ENCODE peak calls at places on chromosomes 12 and 14, in ten cellular contexts. X, I, H, T, O, R, M, Y, W and Z are unnamed samples.

GRCh38 chr14:78302841-78303240 is 132.7 kb downstream of the NRXN3 start:
- DNase-seq in X (no peak), I (no peak), H (no peak), T (no peak), O (no peak), R (no peak), M (no peak), Y (no peak), W (no peak), Z (no peak)

GRCh38 chr12:97753332-97753731 is 290.7 kb downstream of the RMST start:
- DNase-seq in X (no peak), I (no peak), H (no peak), T (no peak), O (no peak), R (no peak), M (no peak), Y (no peak), W (no peak), Z (no peak)

GRCh38 chr12:113980537-113981337 is 14.6 kb upstream of the RBM19 start:
- DNase-seq in X (no peak), I (peak; percentile 67), H (peak; percentile 41), T (peak; percentile 73), O (no peak), R (peak; percentile 28), M (no peak), Y (no peak), W (peak; percentile 36), Z (no peak)

GRCh38 chr14:92866181-92866752 is 56.7 kb upstream of the CHGA start:
- DNase-seq in X (no peak), I (no peak), H (no peak), T (no peak), O (no peak), R (no peak), M (no peak), Y (no peak), W (no peak), Z (no peak)

GRCh38 chr14:60648169-60648933 is 926 bp downstream of the SIX1 start:
- DNase-seq in X (no peak), I (no peak), H (no peak), T (no peak), O (no peak), R (no peak), M (no peak), Y (no peak), W (no peak), Z (no peak)

GRCh38 chr14:83164016-83164415 is 1630.4 kb upstream of the SEL1L start:
- DNase-seq in X (no peak), I (no peak), H (no peak), T (no peak), O (no peak), R (no peak), M (no peak), Y (no peak), W (no peak), Z (no peak)

GRCh38 chr14:50001146-50001998 is 108.5 kb downstream of the ARF6 start:
- DNase-seq in X (peak; percentile 82), I (peak; percentile 16), H (no peak), T (no peak), O (peak; percentile 57), R (peak; percentile 73), M (peak; percentile 51), Y (no peak), W (no peak), Z (peak; percentile 70)

GRCh38 chr12:102848832-102849231 is 68.2 kb downstream of the PAH start:
- DNase-seq in X (no peak), I (no peak), H (no peak), T (no peak), O (no peak), R (no peak), M (no peak), Y (no peak), W (no peak), Z (no peak)

GRCh38 chr14:95500201-95500681 is 16.2 kb downstream of the SYNE3 start:
- DNase-seq in X (no peak), I (no peak), H (no peak), T (peak; percentile 92), O (no peak), R (no peak), M (no peak), Y (no peak), W (no peak), Z (no peak)

GRCh38 chr12:106682594-106683234 is 91.8 kb upstream of the RIC8B start:
- DNase-seq in X (no peak), I (peak; percentile 28), H (no peak), T (no peak), O (no peak), R (no peak), M (no peak), Y (no peak), W (no peak), Z (no peak)

GRCh38 chr12:27984275-27984674 is 11.7 kb upstream of the PTHLH start:
- DNase-seq in X (no peak), I (no peak), H (no peak), T (no peak), O (no peak), R (no peak), M (no peak), Y (no peak), W (no peak), Z (no peak)

GRCh38 chr12:31999692-32000091 is 40.5 kb downstream of the RESF1 start:
- DNase-seq in X (no peak), I (no peak), H (no peak), T (no peak), O (no peak), R (no peak), M (no peak), Y (no peak), W (no peak), Z (no peak)

GRCh38 chr12:104115587-104115975 is 22.4 kb downstream of the NFYB start:
- DNase-seq in X (no peak), I (no peak), H (peak; percentile 11), T (no peak), O (no peak), R (no peak), M (no peak), Y (no peak), W (no peak), Z (no peak)

GRCh38 chr12:29546000-29546399 is 48.5 kb upstream of the OVCH1 start:
- DNase-seq in X (no peak), I (no peak), H (no peak), T (no peak), O (no peak), R (no peak), M (no peak), Y (no peak), W (no peak), Z (no peak)

GRCh38 chr12:42769455-42769854 is 179.9 kb upstream of the PRICKLE1 start:
- DNase-seq in X (no peak), I (no peak), H (no peak), T (no peak), O (no peak), R (no peak), M (no peak), Y (no peak), W (no peak), Z (no peak)